ENCODE peak calls at places on chromosomes 1 and 21, in nine cellular contexts. One of them, this sample, is unnamed.

GRCh38 chr21:28540514-28540913 is 452.2 kb downstream of the LTN1 start:
- DNase-seq in ELR: peak; percentile 83
- DNase-seq in body of pancreas: no peak
- DNase-seq in nucleus accumbens: no peak
- DNase-seq in aorta: no peak
- DNase-seq in NCI-H1694 treated with DMSO at 0.1 percent for 48 hours: no peak
- DNase-seq in AG10803: peak; percentile 46
- DNase-seq in HS-5: no peak
- DNase-seq in C1 segment of cervical spinal cord: no peak
- DNase-seq in this sample: peak; percentile 23

GRCh38 chr1:206430031-206430983 is 40.0 kb upstream of the IKBKE start:
- DNase-seq in ELR: peak; percentile 60
- DNase-seq in body of pancreas: no peak
- DNase-seq in nucleus accumbens: no peak
- DNase-seq in aorta: no peak
- DNase-seq in NCI-H1694 treated with DMSO at 0.1 percent for 48 hours: no peak
- DNase-seq in AG10803: peak; percentile 85
- DNase-seq in HS-5: peak; percentile 86
- DNase-seq in C1 segment of cervical spinal cord: no peak
- DNase-seq in this sample: peak; percentile 91

GRCh38 chr21:44002511-44002910 is 9.6 kb upstream of the TRAPPC10 start:
- DNase-seq in ELR: no peak
- DNase-seq in body of pancreas: no peak
- DNase-seq in nucleus accumbens: no peak
- DNase-seq in aorta: no peak
- DNase-seq in NCI-H1694 treated with DMSO at 0.1 percent for 48 hours: no peak
- DNase-seq in AG10803: no peak
- DNase-seq in HS-5: no peak
- DNase-seq in C1 segment of cervical spinal cord: no peak
- DNase-seq in this sample: no peak

GRCh38 chr21:46110499-46111192 is 12.7 kb downstream of the COL6A2 start:
- DNase-seq in ELR: no peak
- DNase-seq in body of pancreas: peak; percentile 9
- DNase-seq in nucleus accumbens: no peak
- DNase-seq in aorta: peak; percentile 66
- DNase-seq in NCI-H1694 treated with DMSO at 0.1 percent for 48 hours: no peak
- DNase-seq in AG10803: no peak
- DNase-seq in HS-5: no peak
- DNase-seq in C1 segment of cervical spinal cord: peak; percentile 46
- DNase-seq in this sample: no peak

GRCh38 chr1:53391982-53392381 is 64.1 kb upstream of the LRP8 start:
- DNase-seq in ELR: peak; percentile 23
- DNase-seq in body of pancreas: no peak
- DNase-seq in nucleus accumbens: no peak
- DNase-seq in aorta: peak; percentile 7
- DNase-seq in NCI-H1694 treated with DMSO at 0.1 percent for 48 hours: no peak
- DNase-seq in AG10803: peak; percentile 43
- DNase-seq in HS-5: no peak
- DNase-seq in C1 segment of cervical spinal cord: no peak
- DNase-seq in this sample: no peak

GRCh38 chr21:35565204-35565611 is 495.1 kb downstream of the SETD4 start:
- DNase-seq in ELR: peak; percentile 90
- DNase-seq in body of pancreas: peak; percentile 23
- DNase-seq in nucleus accumbens: no peak
- DNase-seq in aorta: peak; percentile 80
- DNase-seq in NCI-H1694 treated with DMSO at 0.1 percent for 48 hours: no peak
- DNase-seq in AG10803: peak; percentile 85
- DNase-seq in HS-5: no peak
- DNase-seq in C1 segment of cervical spinal cord: peak; percentile 6
- DNase-seq in this sample: peak; percentile 91

GRCh38 chr1:243959998-243960397 is 91.1 kb upstream of the ZBTB18 start:
- DNase-seq in ELR: no peak
- DNase-seq in body of pancreas: peak; percentile 36
- DNase-seq in nucleus accumbens: no peak
- DNase-seq in aorta: no peak
- DNase-seq in NCI-H1694 treated with DMSO at 0.1 percent for 48 hours: no peak
- DNase-seq in AG10803: no peak
- DNase-seq in HS-5: no peak
- DNase-seq in C1 segment of cervical spinal cord: no peak
- DNase-seq in this sample: no peak

GRCh38 chr21:40696246-40696645 is 150.7 kb downstream of the DSCAM start:
- DNase-seq in ELR: no peak
- DNase-seq in body of pancreas: no peak
- DNase-seq in nucleus accumbens: no peak
- DNase-seq in aorta: no peak
- DNase-seq in NCI-H1694 treated with DMSO at 0.1 percent for 48 hours: no peak
- DNase-seq in AG10803: no peak
- DNase-seq in HS-5: no peak
- DNase-seq in C1 segment of cervical spinal cord: no peak
- DNase-seq in this sample: no peak

GRCh38 chr1:184747089-184747955 is 7.3 kb downstream of the EDEM3 start:
- DNase-seq in ELR: no peak
- DNase-seq in body of pancreas: no peak
- DNase-seq in nucleus accumbens: no peak
- DNase-seq in aorta: no peak
- DNase-seq in NCI-H1694 treated with DMSO at 0.1 percent for 48 hours: no peak
- DNase-seq in AG10803: no peak
- DNase-seq in HS-5: no peak
- DNase-seq in C1 segment of cervical spinal cord: no peak
- DNase-seq in this sample: no peak

GRCh38 chr1:12618661-12619395 is 818 bp upstream of the DHRS3 start:
- DNase-seq in ELR: peak; percentile 90
- DNase-seq in body of pancreas: peak; percentile 80
- DNase-seq in nucleus accumbens: no peak
- DNase-seq in aorta: peak; percentile 89
- DNase-seq in NCI-H1694 treated with DMSO at 0.1 percent for 48 hours: no peak
- DNase-seq in AG10803: peak; percentile 92
- DNase-seq in HS-5: no peak
- DNase-seq in C1 segment of cervical spinal cord: peak; percentile 68
- DNase-seq in this sample: peak; percentile 82

GRCh38 chr1:229156819-229157218 is 114.1 kb upstream of the RAB4A start:
- DNase-seq in ELR: no peak
- DNase-seq in body of pancreas: peak; percentile 50
- DNase-seq in nucleus accumbens: no peak
- DNase-seq in aorta: no peak
- DNase-seq in NCI-H1694 treated with DMSO at 0.1 percent for 48 hours: peak; percentile 50
- DNase-seq in AG10803: no peak
- DNase-seq in HS-5: no peak
- DNase-seq in C1 segment of cervical spinal cord: no peak
- DNase-seq in this sample: peak; percentile 25

GRCh38 chr1:50978852-50979781 is 9.1 kb downstream of the CDKN2C start:
- DNase-seq in ELR: peak; percentile 62
- DNase-seq in body of pancreas: peak; percentile 25
- DNase-seq in nucleus accumbens: no peak
- DNase-seq in aorta: no peak
- DNase-seq in NCI-H1694 treated with DMSO at 0.1 percent for 48 hours: peak; percentile 90
- DNase-seq in AG10803: peak; percentile 27
- DNase-seq in HS-5: no peak
- DNase-seq in C1 segment of cervical spinal cord: no peak
- DNase-seq in this sample: no peak

GRCh38 chr1:66999640-67000400 is 54.1 kb downstream of the SLC35D1 start:
- DNase-seq in ELR: no peak
- DNase-seq in body of pancreas: no peak
- DNase-seq in nucleus accumbens: no peak
- DNase-seq in aorta: no peak
- DNase-seq in NCI-H1694 treated with DMSO at 0.1 percent for 48 hours: no peak
- DNase-seq in AG10803: peak; percentile 37
- DNase-seq in HS-5: no peak
- DNase-seq in C1 segment of cervical spinal cord: no peak
- DNase-seq in this sample: peak; percentile 17

GRCh38 chr1:27552911-27553420 is 51.0 kb downstream of the AHDC1 start:
- DNase-seq in ELR: no peak
- DNase-seq in body of pancreas: no peak
- DNase-seq in nucleus accumbens: no peak
- DNase-seq in aorta: no peak
- DNase-seq in NCI-H1694 treated with DMSO at 0.1 percent for 48 hours: no peak
- DNase-seq in AG10803: no peak
- DNase-seq in HS-5: no peak
- DNase-seq in C1 segment of cervical spinal cord: no peak
- DNase-seq in this sample: no peak

GRCh38 chr1:116834605-116835004 is 75.1 kb upstream of the PTGFRN start:
- DNase-seq in ELR: no peak
- DNase-seq in body of pancreas: no peak
- DNase-seq in nucleus accumbens: no peak
- DNase-seq in aorta: no peak
- DNase-seq in NCI-H1694 treated with DMSO at 0.1 percent for 48 hours: no peak
- DNase-seq in AG10803: no peak
- DNase-seq in HS-5: no peak
- DNase-seq in C1 segment of cervical spinal cord: no peak
- DNase-seq in this sample: no peak

GRCh38 chr1:181062800-181063428 is 25.6 kb upstream of the IER5 start:
- DNase-seq in ELR: peak; percentile 69
- DNase-seq in body of pancreas: no peak
- DNase-seq in nucleus accumbens: no peak
- DNase-seq in aorta: no peak
- DNase-seq in NCI-H1694 treated with DMSO at 0.1 percent for 48 hours: no peak
- DNase-seq in AG10803: peak; percentile 90
- DNase-seq in HS-5: no peak
- DNase-seq in C1 segment of cervical spinal cord: no peak
- DNase-seq in this sample: peak; percentile 61

GRCh38 chr21:18608226-18608625 is 204.6 kb upstream of the TMPRSS15 start:
- DNase-seq in ELR: no peak
- DNase-seq in body of pancreas: no peak
- DNase-seq in nucleus accumbens: no peak
- DNase-seq in aorta: no peak
- DNase-seq in NCI-H1694 treated with DMSO at 0.1 percent for 48 hours: no peak
- DNase-seq in AG10803: no peak
- DNase-seq in HS-5: no peak
- DNase-seq in C1 segment of cervical spinal cord: no peak
- DNase-seq in this sample: no peak

GRCh38 chr1:156889802-156890585 is 3.5 kb upstream of the PEAR1 start:
- DNase-seq in ELR: peak; percentile 84
- DNase-seq in body of pancreas: peak; percentile 86
- DNase-seq in nucleus accumbens: peak; percentile 63
- DNase-seq in aorta: peak; percentile 92
- DNase-seq in NCI-H1694 treated with DMSO at 0.1 percent for 48 hours: peak; percentile 72
- DNase-seq in AG10803: peak; percentile 71
- DNase-seq in HS-5: peak; percentile 50
- DNase-seq in C1 segment of cervical spinal cord: peak; percentile 36
- DNase-seq in this sample: peak; percentile 87

This sample was measured in choroid plexus epithelial cell.